ENCODE peak calls at places on chromosomes 4 and X, in seven cellular contexts. H, M, X, E, D, G and L are unnamed samples.
A peak's percentile ranks its signal among the peaks of the same experiment; 100 is the strongest.

GRCh38 chr4:163087805-163088204 is 78.9 kb downstream of the NAF1 start:
- DNase-seq in H (no peak), M (no peak), X (no peak), E (no peak), D (no peak), G (no peak), L (no peak)

GRCh38 chrX:151596282-151596681 is 32.8 kb downstream of the PASD1 start:
- DNase-seq in H (no peak), M (no peak), X (no peak), E (no peak), D (no peak), G (peak; percentile 3), L (no peak)

GRCh38 chr4:189304755-189305154 is 635.9 kb upstream of the FRG1 start:
- DNase-seq in H (peak; percentile 62), M (no peak), X (no peak), E (no peak), D (no peak), G (no peak), L (no peak)

GRCh38 chr4:87843936-87844335 is 11.2 kb downstream of the MEPE start:
- DNase-seq in H (peak; percentile 52), M (peak; percentile 27), X (no peak), E (no peak), D (no peak), G (no peak), L (no peak)

GRCh38 chr4:87732033-87732770 is 67.2 kb upstream of the IBSP start:
- DNase-seq in H (no peak), M (no peak), X (no peak), E (no peak), D (no peak), G (no peak), L (no peak)

GRCh38 chr4:158814207-158814606 is 45.4 kb downstream of the FNIP2 start:
- DNase-seq in H (no peak), M (no peak), X (no peak), E (no peak), D (no peak), G (no peak), L (no peak)

GRCh38 chrX:129493643-129494042 is 29.6 kb downstream of the SMARCA1 start:
- DNase-seq in H (peak; percentile 63), M (no peak), X (no peak), E (no peak), D (no peak), G (no peak), L (no peak)

GRCh38 chr4:47852121-47852520 is 14.3 kb upstream of the CORIN start:
- DNase-seq in H (peak; percentile 92), M (no peak), X (no peak), E (peak; percentile 39), D (peak; percentile 30), G (peak; percentile 28), L (no peak)

GRCh38 chr4:10001757-10002156 is 19.5 kb downstream of the SLC2A9 start:
- DNase-seq in H (no peak), M (no peak), X (no peak), E (no peak), D (no peak), G (no peak), L (no peak)

GRCh38 chrX:18160369-18160768 is 60.3 kb downstream of the BEND2 start:
- DNase-seq in H (no peak), M (no peak), X (no peak), E (no peak), D (no peak), G (peak; percentile 19), L (no peak)

GRCh38 chr4:114941522-114941921 is 171.9 kb downstream of the NDST4 start:
- DNase-seq in H (no peak), M (no peak), X (no peak), E (no peak), D (no peak), G (no peak), L (no peak)

GRCh38 chrX:100413231-100413630 is 3.2 kb upstream of the PCDH19 start:
- DNase-seq in H (peak; percentile 48), M (peak; percentile 30), X (no peak), E (no peak), D (no peak), G (peak; percentile 77), L (no peak)

GRCh38 chrX:15745179-15745578 is 7.1 kb downstream of the CA5B start:
- DNase-seq in H (peak; percentile 52), M (no peak), X (no peak), E (no peak), D (no peak), G (no peak), L (no peak)

GRCh38 chr4:73832651-73833237 is 3.7 kb upstream of the CXCL6 start:
- DNase-seq in H (peak; percentile 56), M (no peak), X (no peak), E (no peak), D (no peak), G (no peak), L (no peak)

GRCh38 chr4:96407651-96408342 is 567.9 kb downstream of the PDHA2 start:
- DNase-seq in H (no peak), M (no peak), X (no peak), E (no peak), D (no peak), G (peak; percentile 9), L (no peak)

GRCh38 chrX:9273744-9274143 is 191.1 kb upstream of the TBL1X start:
- DNase-seq in H (no peak), M (no peak), X (no peak), E (no peak), D (no peak), G (no peak), L (no peak)

GRCh38 chr4:168334053-168334452 is 15.5 kb upstream of the DDX60 start:
- DNase-seq in H (no peak), M (no peak), X (no peak), E (no peak), D (no peak), G (no peak), L (no peak)

GRCh38 chr4:15958562-15958961 is 4.4 kb downstream of the FGFBP2 start:
- DNase-seq in H (no peak), M (no peak), X (no peak), E (no peak), D (no peak), G (no peak), L (no peak)

GRCh38 chr4:15953625-15954024 is 9.3 kb downstream of the FGFBP2 start:
- DNase-seq in H (no peak), M (no peak), X (no peak), E (no peak), D (no peak), G (no peak), L (no peak)

GRCh38 chr4:15956179-15956850 is 6.7 kb downstream of the FGFBP2 start:
- DNase-seq in H (peak; percentile 45), M (peak; percentile 69), X (peak; percentile 58), E (peak; percentile 28), D (peak; percentile 53), G (peak; percentile 78), L (peak; percentile 51)

GRCh38 chr4:15951781-15952180 is 11.2 kb downstream of the FGFBP2 start:
- DNase-seq in H (no peak), M (no peak), X (no peak), E (no peak), D (no peak), G (no peak), L (no peak)

GRCh38 chr4:15955670-15956069 is 7.3 kb downstream of the FGFBP2 start:
- DNase-seq in H (peak; percentile 23), M (no peak), X (no peak), E (no peak), D (no peak), G (peak; percentile 19), L (no peak)
- TF ChIP-seq CTCF in H (peak; percentile 36), M (no peak), X (no peak), E (no peak), D (no peak), G (no peak), L (no peak)

DNA sequence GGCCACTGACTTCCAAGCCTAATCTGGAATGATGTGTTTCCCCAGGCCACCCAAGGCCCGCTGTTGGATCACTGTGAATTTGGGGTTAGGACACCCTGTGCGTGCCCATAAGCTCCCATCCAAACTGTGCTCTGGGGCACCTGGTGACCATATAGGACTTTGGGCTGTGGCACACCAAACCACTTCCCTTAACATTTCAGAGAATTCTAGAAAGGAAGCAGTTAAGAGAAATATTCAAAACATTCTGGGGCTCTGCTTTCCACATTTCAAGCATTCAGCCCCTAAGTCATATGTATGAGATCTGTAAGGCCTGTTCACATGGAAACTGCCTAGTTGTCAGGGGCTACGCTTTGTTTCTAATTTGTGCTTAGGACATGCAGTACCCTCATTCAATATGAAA is 14.4 kb downstream of the VGLL1 start:
- DNase-seq in H (no peak), M (no peak), X (no peak), E (no peak), D (no peak), G (no peak), L (no peak)
- H3K27ac ChIP-seq in H (no peak overlapping the region), M (no peak overlapping the region), X (no peak overlapping the region), E (no peak overlapping the region), D (no peak overlapping the region), G (no peak overlapping the region), L (no peak overlapping the region)

DNA sequence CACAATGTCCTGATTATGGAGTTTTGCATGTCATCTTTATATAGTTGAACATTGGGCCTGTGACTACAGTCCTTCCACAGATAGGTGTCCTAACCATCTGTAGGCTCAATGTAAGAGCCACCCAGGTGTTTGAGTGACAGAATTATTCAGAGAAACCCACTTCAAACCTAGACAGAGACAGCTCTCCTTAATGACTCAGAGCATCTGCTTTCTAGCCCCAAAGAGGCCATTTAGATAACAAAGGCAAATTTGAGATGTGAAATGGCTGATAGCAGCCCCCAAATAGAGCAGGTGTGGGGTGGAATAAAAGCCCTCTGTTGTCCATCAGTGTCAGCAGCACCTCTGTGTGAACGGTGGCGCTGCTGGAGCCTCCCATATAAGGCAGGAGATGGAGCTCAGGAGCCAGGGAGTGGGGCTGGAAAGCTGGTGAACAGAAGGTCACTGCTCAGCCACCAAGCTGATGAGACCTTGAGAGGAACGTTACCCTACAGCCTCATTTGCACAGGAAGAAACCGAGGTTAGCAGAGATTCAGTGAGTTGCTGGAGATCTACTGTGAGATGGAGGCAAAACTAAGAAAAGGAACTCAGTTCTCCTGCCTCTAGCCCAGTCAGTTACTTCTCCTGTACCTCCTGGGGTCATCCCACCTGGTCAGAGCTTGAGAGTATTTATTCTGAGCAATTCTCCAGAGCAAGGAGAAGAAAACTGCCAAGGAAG is 153.3 kb upstream of the LNX1 start:
- DNase-seq in H (no peak), M (no peak), X (no peak), E (no peak), D (no peak), G (no peak), L (no peak)
- TF ChIP-seq CTCF in H (no peak), M (no peak), X (no peak), E (no peak), D (no peak), G (no peak), L (no peak)

GRCh38 chr4:78532046-78532445 is 19.5 kb upstream of the ANXA3 start:
- DNase-seq in H (no peak), M (no peak), X (no peak), E (no peak), D (no peak), G (no peak), L (no peak)

GRCh38 chr4:78527103-78527502 is 24.5 kb upstream of the ANXA3 start:
- DNase-seq in H (no peak), M (no peak), X (no peak), E (no peak), D (no peak), G (no peak), L (no peak)

GRCh38 chr4:78528327-78528726 is 23.2 kb upstream of the ANXA3 start:
- DNase-seq in H (peak; percentile 73), M (no peak), X (no peak), E (no peak), D (no peak), G (no peak), L (no peak)

GRCh38 chr4:78527555-78527954 is 24.0 kb upstream of the ANXA3 start:
- DNase-seq in H (no peak), M (no peak), X (no peak), E (no peak), D (no peak), G (no peak), L (no peak)

GRCh38 chr4:78529569-78530209 is 21.9 kb upstream of the ANXA3 start:
- DNase-seq in H (peak; percentile 74), M (peak; percentile 73), X (no peak), E (no peak), D (no peak), G (no peak), L (no peak)
- H3K27ac ChIP-seq in H (peak overlapping the region; percentile 54), M (no peak overlapping the region), X (no peak overlapping the region), E (no peak overlapping the region), D (no peak overlapping the region), G (no peak overlapping the region), L (no peak overlapping the region)